ENCODE peak calls at places on chromosome 15, in six cellular contexts. C, K, A, D, G and O are unnamed samples. For H3K4me1, the result is how much of the 10 kb centered on the place peaks cover.

GRCh38 chr15:101171954-101172353 is 79.9 kb downstream of the CHSY1 start:
- DNase-seq in D (no peak), G (no peak), K (no peak), C (no peak), A (no peak), O (no peak)

GRCh38 chr15:64686130-64686735 is 89.2 kb downstream of the RBPMS2 start:
- DNase-seq in D (no peak), G (peak), A (peak), C (peak), K (peak), O (peak)

GRCh38 chr15:98292442-98293240 is 332.1 kb downstream of the ARRDC4 start:
- DNase-seq in A (peak), G (no peak), C (no peak), K (peak), D (peak), O (peak)

GRCh38 chr15:98800437-98801233 is 152.3 kb downstream of the IGF1R start:
- DNase-seq in C (peak), G (peak), A (peak), D (no peak), K (peak), O (no peak)

GRCh38 chr15:77002954-77003912 is 8.3 kb downstream of the PSTPIP1 start:
- DNase-seq in A (no peak), C (no peak), K (no peak), G (no peak), D (peak), O (no peak)

GRCh38 chr15:62845239-62846126 is 197.1 kb upstream of the TPM1 start:
- DNase-seq in K (peak), A (peak), C (peak), D (no peak), G (peak), O (no peak)

GRCh38 chr15:30043211-30043655 is 39.5 kb upstream of the GOLGA8J start:
- DNase-seq in G (peak), A (no peak), K (no peak), D (no peak), C (peak), O (peak)

GRCh38 chr15:48005921-48006541 is 114.8 kb upstream of the SLC24A5 start:
- DNase-seq in K (no peak), G (no peak), D (no peak), A (no peak), C (no peak), O (no peak)

GRCh38 chr15:58918239-58918638 is 15.2 kb downstream of the SLTM start:
- DNase-seq in A (no peak), K (no peak), D (no peak), C (peak), G (no peak), O (no peak)

GRCh38 chr15:68271854-68272471 is 5.6 kb upstream of the FEM1B start:
- DNase-seq in A (peak), G (peak), D (no peak), C (peak), K (peak), O (peak)

GRCh38 chr15:57079446-57079845 is 161.0 kb downstream of the TCF12 start:
- DNase-seq in C (peak), G (no peak), K (no peak), D (no peak), A (no peak), O (no peak)

GRCh38 chr15:27884726-27885125 is 214.4 kb downstream of the OCA2 start:
- DNase-seq in G (no peak), C (no peak), D (no peak), A (no peak), K (no peak), O (no peak)

GRCh38 chr15:63121382-63122001 is at the start of gene LACTB:
- DNase-seq in A (peak), C (peak), K (peak), D (peak), G (peak), O (peak)

GRCh38 chr15:87599616-87600015 is 656.9 kb downstream of the NTRK3 start:
- DNase-seq in D (no peak), G (peak), K (no peak), A (no peak), C (peak), O (no peak)

GRCh38 chr15:81155375-81156218 is 21.5 kb downstream of the CFAP161 start:
- DNase-seq in G (peak), A (peak), C (peak), K (peak), D (no peak), O (no peak)

GRCh38 chr15:83292317-83292716 is 7.9 kb upstream of the BNC1 start:
- DNase-seq in G (peak), K (no peak), D (no peak), A (peak), C (peak), O (no peak)

GRCh38 chr15:56454841-56455240 is 10.1 kb downstream of the MNS1 start:
- DNase-seq in K (no peak), D (no peak), C (no peak), G (no peak), A (no peak), O (no peak)

GRCh38 chr15:95684693-95685115 is 645.8 kb upstream of the NR2F2 start:
- DNase-seq in A (peak), D (no peak), G (peak), C (peak), K (no peak), O (no peak)

GRCh38 chr15:48149858-48150257 is 28.2 kb downstream of the MYEF2 start:
- DNase-seq in A (peak), C (peak), G (peak), D (no peak), K (no peak), O (no peak)

GRCh38 chr15:74794248-74794969 is 12.5 kb downstream of the CSK start:
- DNase-seq in D (no peak), C (no peak), K (no peak), G (no peak), A (no peak), O (peak)

GRCh38 chr15:71813723-71814470 is 3.5 kb downstream of the NR2E3 start:
- DNase-seq in D (no peak), A (no peak), C (no peak), K (no peak), G (no peak), O (peak)

GRCh38 chr15:78155355-78155939 is 6.3 kb downstream of the IDH3A start:
- DNase-seq in K (no peak), A (no peak), C (no peak), G (no peak), D (no peak), O (no peak)

GRCh38 chr15:92074646-92075045 is 221.1 kb downstream of the SLCO3A1 start:
- DNase-seq in C (peak), D (peak), G (peak), A (peak), K (no peak), O (no peak)

GRCh38 chr15:96365781-96366525 is 35.5 kb downstream of the NR2F2 start:
- DNase-seq in C (no peak), K (no peak), G (no peak), A (no peak), D (no peak), O (peak)

GRCh38 chr15:63156708-63157065 is 590 bp downstream of the RPS27L start:
- DNase-seq in A (peak), K (peak), D (no peak), G (peak), C (peak), O (no peak)

GRCh38 chr15:72271221-72271620 is 1.1 kb downstream of the PARP6 start:
- DNase-seq in C (no peak), G (no peak), K (no peak), D (no peak), A (no peak), O (no peak)

GRCh38 chr15:48811325-48811938 is 563 bp upstream of the CEP152 start:
- DNase-seq in C (no peak), A (no peak), G (no peak), K (peak), D (no peak), O (peak)

GRCh38 chr15:25683415-25683814 is 179.7 kb downstream of the ATP10A start:
- DNase-seq in G (no peak), D (no peak), C (no peak), K (no peak), A (no peak), O (no peak)

GRCh38 chr15:25682349-25682748 is 180.8 kb downstream of the ATP10A start:
- DNase-seq in A (no peak), K (no peak), G (no peak), D (no peak), C (no peak), O (no peak)

GRCh38 chr15:25685216-25685569 is 177.9 kb downstream of the ATP10A start:
- DNase-seq in C (no peak), A (no peak), K (no peak), D (no peak), G (no peak), O (no peak)

GRCh38 chr15:25684521-25685215 is 178.5 kb downstream of the ATP10A start:
- DNase-seq in G (peak), K (no peak), D (no peak), A (no peak), C (peak), O (peak)

GRCh38 chr15:25683911-25684310 is 179.2 kb downstream of the ATP10A start:
- DNase-seq in K (no peak), A (no peak), G (no peak), C (no peak), D (no peak), O (peak)
- H3K4me3 ChIP-seq in K (no peak), A (no peak), G (no peak), C (no peak), D (no peak), O (no peak)

GRCh38 chr15:66875588-66876422 is 173.8 kb downstream of the SMAD6 start:
- DNase-seq in C (no peak), K (no peak), G (peak), A (no peak), D (no peak), O (no peak)
- H3K4me1 ChIP-seq in C (under half), K (under half), G (under half), A (under half), D (under half), O (under half)

GRCh38 chr15:33204087-33204486 is 9.6 kb upstream of the FMN1 start:
- DNase-seq in G (no peak), D (no peak), K (no peak), C (peak), A (no peak), O (no peak)

GRCh38 chr15:33200903-33201302 is 6.4 kb upstream of the FMN1 start:
- DNase-seq in A (no peak), C (peak), G (no peak), D (no peak), K (no peak), O (no peak)

GRCh38 chr15:33197636-33198035 is 3.1 kb upstream of the FMN1 start:
- DNase-seq in K (no peak), G (no peak), C (no peak), D (no peak), A (no peak), O (no peak)

GRCh38 chr15:33200444-33200843 is 5.9 kb upstream of the FMN1 start:
- DNase-seq in C (peak), K (peak), G (no peak), D (no peak), A (no peak), O (no peak)

GRCh38 chr15:33201376-33202189 is 7.1 kb upstream of the FMN1 start:
- DNase-seq in K (peak), D (peak), G (peak), A (peak), C (peak), O (peak)
- TF ChIP-seq CTCF in K (peak), D (peak), G (no peak), A (peak), C (peak), O (no peak)

DNA sequence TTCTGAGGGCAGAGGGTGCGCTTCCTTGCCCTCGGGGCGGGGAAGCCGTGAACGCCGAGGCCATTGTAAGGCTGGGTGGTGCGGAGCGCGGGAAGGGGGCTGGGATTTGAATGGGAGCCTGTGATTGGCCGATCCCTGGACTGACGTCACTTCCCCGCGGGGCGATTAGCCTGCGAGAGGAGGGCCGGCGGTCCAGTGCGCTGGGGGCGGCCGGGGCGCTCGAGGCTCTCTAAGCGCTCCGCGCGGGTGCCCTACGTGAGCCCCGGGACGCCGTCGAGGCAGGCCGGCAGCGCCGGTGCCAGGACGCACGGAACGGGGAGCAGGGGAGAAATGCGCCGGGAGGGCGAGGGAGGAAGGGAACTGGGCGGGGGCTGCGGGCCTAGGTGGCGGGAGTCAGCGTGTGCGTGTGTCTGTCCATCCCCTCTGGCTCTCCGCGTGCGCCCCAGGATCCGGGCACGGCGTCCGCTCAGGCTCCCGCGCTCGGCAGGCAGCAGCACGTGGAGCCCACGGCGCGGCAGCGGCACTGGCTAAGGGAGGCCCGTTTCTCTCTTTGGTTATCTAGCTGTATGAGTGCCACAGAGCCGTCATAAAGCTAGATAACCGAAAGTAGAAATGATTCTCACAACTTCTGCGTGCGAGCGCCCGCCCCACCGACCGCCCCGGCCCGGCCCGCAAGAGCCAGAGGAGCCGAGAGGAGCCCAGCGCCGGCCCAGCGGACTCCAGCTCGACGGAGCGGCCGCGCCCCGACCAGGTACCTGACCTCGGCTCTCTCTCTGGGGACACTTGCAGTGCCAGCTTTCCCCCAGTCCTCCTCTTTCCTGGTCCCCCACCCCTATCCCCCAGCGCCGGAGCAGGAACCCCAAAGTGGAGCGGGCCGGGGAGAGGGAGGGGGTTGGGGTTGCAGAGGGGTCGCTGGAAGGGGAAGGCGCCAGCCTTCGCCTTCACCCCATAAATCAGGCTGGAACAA is 33.1 kb upstream of the POLG start:
- DNase-seq in D (no peak), K (no peak), A (no peak), G (no peak), C (no peak), O (peak)
- H3K4me3 ChIP-seq in D (no peak), K (no peak), A (no peak), G (no peak), C (peak), O (no peak)

GRCh38 chr15:90230610-90231009 is 3.1 kb downstream of the CIB1 start:
- DNase-seq in D (no peak), C (no peak), K (no peak), G (no peak), A (no peak), O (no peak)

GRCh38 chr15:90232196-90232595 is 1.5 kb downstream of the CIB1 start:
- DNase-seq in K (no peak), C (no peak), A (peak), G (no peak), D (no peak), O (no peak)

GRCh38 chr15:90232941-90233700 is 620 bp downstream of the CIB1 start:
- DNase-seq in K (peak), G (peak), D (peak), A (peak), C (peak), O (peak)

GRCh38 chr15:90230071-90230494 is 3.7 kb downstream of the CIB1 start:
- DNase-seq in G (no peak), D (no peak), A (no peak), C (no peak), K (no peak), O (no peak)

GRCh38 chr15:90231028-90232017 is 2.4 kb downstream of the CIB1 start:
- DNase-seq in D (peak), G (no peak), K (no peak), C (no peak), A (no peak), O (no peak)
- H3K4me1 ChIP-seq in D (under half), G (under half), K (under half), C (under half), A (under half), O (under half)

DNA sequence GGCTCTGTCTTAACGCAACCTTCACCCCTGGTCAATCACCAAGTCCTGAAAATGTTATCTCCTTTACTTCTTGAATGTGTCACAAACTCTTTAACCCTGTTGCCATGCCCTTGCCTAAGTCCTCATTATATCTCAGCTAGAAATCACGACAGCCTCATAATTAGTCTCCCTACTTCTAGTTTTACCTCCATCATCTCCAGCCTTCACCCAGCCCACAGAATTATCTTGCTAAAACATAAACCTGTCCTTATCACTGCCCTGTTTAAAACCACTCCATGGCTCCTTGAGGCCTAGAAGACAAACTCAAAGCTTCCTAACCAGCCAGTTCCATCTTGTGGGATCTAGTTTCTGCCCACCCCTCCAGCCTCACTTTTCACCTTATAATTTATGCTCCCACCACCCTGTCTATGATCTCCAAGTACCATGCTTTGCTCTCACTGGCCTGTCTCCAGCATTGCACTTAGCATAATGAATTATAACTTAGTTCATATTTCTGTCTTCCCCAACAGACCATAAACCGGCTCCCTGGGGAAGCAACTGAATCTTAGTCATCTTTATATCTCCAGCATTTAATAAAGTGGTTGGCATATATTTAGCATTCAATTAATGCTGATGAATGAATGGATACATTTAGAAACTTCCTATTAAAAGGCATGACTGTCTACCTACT is 39.2 kb downstream of the GPR176 start:
- DNase-seq in G (no peak), C (no peak), A (no peak), K (no peak), D (no peak), O (no peak)
- TF ChIP-seq CTCF in G (no peak), C (no peak), A (no peak), K (no peak), D (no peak), O (no peak)

GRCh38 chr15:84856731-84857417 is 27.6 kb upstream of the SLC28A1 start:
- DNase-seq in G (no peak), A (no peak), C (no peak), K (no peak), D (no peak), O (no peak)

GRCh38 chr15:84855765-84856164 is 28.7 kb upstream of the SLC28A1 start:
- DNase-seq in G (no peak), D (no peak), A (no peak), K (no peak), C (no peak), O (no peak)

GRCh38 chr15:84852212-84852611 is 32.2 kb upstream of the SLC28A1 start:
- DNase-seq in C (no peak), G (no peak), D (no peak), A (no peak), K (no peak), O (no peak)

GRCh38 chr15:84857418-84858004 is 27.0 kb upstream of the SLC28A1 start:
- DNase-seq in K (no peak), C (no peak), A (no peak), D (no peak), G (no peak), O (no peak)

GRCh38 chr15:84855032-84855645 is 29.3 kb upstream of the SLC28A1 start:
- DNase-seq in C (no peak), D (no peak), A (no peak), K (no peak), G (no peak), O (no peak)
- H3K4me3 ChIP-seq in C (no peak), D (no peak), A (no peak), K (no peak), G (no peak), O (no peak)

GRCh38 chr15:40048155-40048792 is 9.3 kb upstream of the SRP14 start:
- DNase-seq in A (no peak), D (no peak), G (no peak), C (no peak), K (no peak), O (peak)
- H3K4me1 ChIP-seq in A (under half), D (under half), G (under half), C (under half), K (under half), O (under half)

GRCh38 chr15:90209591-90209990 is 8.5 kb downstream of the SEMA4B start:
- DNase-seq in C (no peak), D (no peak), K (no peak), A (no peak), G (no peak), O (peak)
- TF ChIP-seq CTCF in C (no peak), D (no peak), K (no peak), A (no peak), G (no peak), O (no peak)

GRCh38 chr15:43519207-43519606 is 1.8 kb downstream of the MAP1A start:
- DNase-seq in K (no peak), D (peak), C (no peak), A (no peak), G (no peak), O (peak)

GRCh38 chr15:43516801-43517353 is 531 bp upstream of the MAP1A start:
- DNase-seq in G (peak), A (no peak), D (peak), C (peak), K (no peak), O (peak)

GRCh38 chr15:43518073-43518761 is 809 bp downstream of the MAP1A start:
- DNase-seq in A (no peak), C (peak), D (peak), G (peak), K (no peak), O (peak)

GRCh38 chr15:43516185-43516584 is 1.2 kb upstream of the MAP1A start:
- DNase-seq in C (no peak), G (no peak), A (no peak), K (no peak), D (peak), O (peak)

GRCh38 chr15:43517354-43518072 is at the start of gene MAP1A:
- DNase-seq in D (peak), C (peak), G (peak), K (no peak), A (no peak), O (peak)
- H3K4me3 ChIP-seq in D (peak), C (peak), G (peak), K (peak), A (peak), O (peak)